ENCODE peak calls at places on chromosome 21, in six cellular contexts. O, J, H, M, W and Z are unnamed samples.

GRCh38 chr21:42195378-42196031 is 23.4 kb upstream of the ABCG1 start:
- DNase-seq in O (no peak), J (no peak), H (no peak), M (no peak), W (no peak), Z (no peak)

GRCh38 chr21:42922918-42923317 is 2.5 kb downstream of the ERVH48-1 start:
- DNase-seq in O (no peak), J (no peak), H (no peak), M (no peak), W (no peak), Z (no peak)

GRCh38 chr21:37032877-37033471 is 26.5 kb downstream of the RIPPLY3 start:
- DNase-seq in O (no peak), J (no peak), H (no peak), M (no peak), W (no peak), Z (no peak)

GRCh38 chr21:32457360-32457840 is 44.9 kb downstream of the EVA1C start:
- DNase-seq in O (no peak), J (peak), H (no peak), M (peak), W (peak), Z (peak)

GRCh38 chr21:38280446-38280845 is 23.7 kb downstream of the KCNJ15 start:
- DNase-seq in O (no peak), J (no peak), H (no peak), M (no peak), W (no peak), Z (no peak)

GRCh38 chr21:41754481-41754891 is 12.4 kb downstream of the RIPK4 start:
- DNase-seq in O (no peak), J (no peak), H (peak), M (no peak), W (no peak), Z (no peak)

GRCh38 chr21:44456915-44457736 is 1.8 kb downstream of the LRRC3 start:
- DNase-seq in O (no peak), J (no peak), H (no peak), M (peak), W (no peak), Z (no peak)

GRCh38 chr21:34885125-34885524 is 164.0 kb downstream of the RUNX1 start:
- DNase-seq in O (no peak), J (no peak), H (no peak), M (no peak), W (no peak), Z (no peak)

GRCh38 chr21:33490991-33491372 is 534 bp downstream of the DNAJC28 start:
- DNase-seq in O (peak), J (no peak), H (peak), M (no peak), W (peak), Z (peak)

GRCh38 chr21:33403128-33403785 is at the start of gene IFNGR2:
- DNase-seq in O (peak), J (peak), H (peak), M (peak), W (no peak), Z (no peak)

GRCh38 chr21:42350899-42351543 is at the start of gene TFF2:
- DNase-seq in O (no peak), J (no peak), H (no peak), M (no peak), W (no peak), Z (no peak)

GRCh38 chr21:39083377-39084008 is 99.8 kb downstream of the PSMG1 start:
- DNase-seq in O (no peak), J (no peak), H (no peak), M (no peak), W (no peak), Z (no peak)

GRCh38 chr21:45322231-45322959 is 34.7 kb upstream of the POFUT2 start:
- DNase-seq in O (no peak), J (no peak), H (no peak), M (peak), W (no peak), Z (no peak)

GRCh38 chr21:29656504-29657227 is 283.1 kb downstream of the GRIK1 start:
- DNase-seq in O (no peak), J (no peak), H (no peak), M (no peak), W (no peak), Z (no peak)

GRCh38 chr21:38960251-38960650 is 154.5 kb downstream of the ETS2 start:
- DNase-seq in O (no peak), J (no peak), H (no peak), M (no peak), W (no peak), Z (no peak)

GRCh38 chr21:26165331-26165730 is 5.2 kb downstream of the APP start:
- DNase-seq in O (no peak), J (no peak), H (no peak), M (no peak), W (peak), Z (peak)

GRCh38 chr21:15028186-15028585 is 36.6 kb downstream of the NRIP1 start:
- DNase-seq in O (no peak), J (no peak), H (peak), M (no peak), W (no peak), Z (no peak)

GRCh38 chr21:44867999-44868700 is 5.3 kb downstream of the PTTG1IP start:
- DNase-seq in O (no peak), J (no peak), H (no peak), M (no peak), W (no peak), Z (no peak)

GRCh38 chr21:28675265-28676041 is 317.2 kb downstream of the LTN1 start:
- DNase-seq in O (no peak), J (no peak), H (no peak), M (no peak), W (no peak), Z (no peak)

GRCh38 chr21:33308586-33309490 is 15.9 kb upstream of the IFNAR1 start:
- DNase-seq in O (peak), J (no peak), H (peak), M (no peak), W (no peak), Z (no peak)

GRCh38 chr21:38533887-38534286 is 35.6 kb upstream of the ERG start:
- DNase-seq in O (no peak), J (no peak), H (no peak), M (no peak), W (no peak), Z (no peak)

GRCh38 chr21:35509004-35509704 is 460.1 kb upstream of the RUNX1 start:
- DNase-seq in O (no peak), J (no peak), H (no peak), M (no peak), W (no peak), Z (no peak)

GRCh38 chr21:46628868-46629267 is 6.6 kb upstream of the PRMT2 start:
- DNase-seq in O (no peak), J (no peak), H (no peak), M (no peak), W (no peak), Z (no peak)

GRCh38 chr21:36129219-36129618 is 5.7 kb upstream of the CBR3 start:
- DNase-seq in O (no peak), J (no peak), H (no peak), M (no peak), W (no peak), Z (no peak)

GRCh38 chr21:42523941-42524340 is 10.3 kb downstream of the SLC37A1 start:
- DNase-seq in O (peak), J (no peak), H (no peak), M (no peak), W (no peak), Z (no peak)

GRCh38 chr21:41217656-41218380 is 49.9 kb downstream of the BACE2 start:
- DNase-seq in O (no peak), J (no peak), H (no peak), M (no peak), W (no peak), Z (no peak)

GRCh38 chr21:26170471-26171309 is at the start of gene APP:
- DNase-seq in O (peak), J (peak), H (peak), M (peak), W (peak), Z (peak)

GRCh38 chr21:32096411-32096810 is 182.4 kb downstream of the MIS18A start:
- DNase-seq in O (peak), J (peak), H (peak), M (no peak), W (peak), Z (peak)

GRCh38 chr21:26513212-26513611 is 59.9 kb downstream of the CYYR1 start:
- DNase-seq in O (no peak), J (no peak), H (no peak), M (no peak), W (no peak), Z (no peak)

GRCh38 chr21:42453301-42454220 is 42.5 kb downstream of the RSPH1 start:
- DNase-seq in O (no peak), J (no peak), H (peak), M (no peak), W (no peak), Z (no peak)

GRCh38 chr21:44078411-44078981 is 28.7 kb upstream of the PWP2 start:
- DNase-seq in O (no peak), J (no peak), H (no peak), M (no peak), W (no peak), Z (no peak)

GRCh38 chr21:43362928-43363314 is 64.0 kb downstream of the SIK1 start:
- DNase-seq in O (no peak), J (no peak), H (no peak), M (no peak), W (no peak), Z (no peak)

GRCh38 chr21:31117046-31117916 is 79.0 kb upstream of the KRTAP19-8 start:
- DNase-seq in O (no peak), J (no peak), H (no peak), M (no peak), W (no peak), Z (no peak)

GRCh38 chr21:25370311-25370744 is 237.0 kb downstream of the MRPL39 start:
- DNase-seq in O (no peak), J (no peak), H (no peak), M (peak), W (no peak), Z (no peak)

GRCh38 chr21:17523007-17523451 is 10.2 kb downstream of the CXADR start:
- DNase-seq in O (no peak), J (no peak), H (no peak), M (no peak), W (no peak), Z (no peak)